ENCODE peak calls at places on chromosome 5, in nine cellular contexts. Z, W, B, U, V, M, H, S and P are unnamed samples.
A peak's percentile ranks its signal among the peaks of the same experiment; 100 is the strongest.

GRCh38 chr5:178287091-178287790 is 54.6 kb upstream of the PHYKPL start:
- DNase-seq in W (no peak), H (no peak), B (no peak), Z (no peak), U (no peak), M (no peak), V (no peak), S (no peak), P (no peak)

GRCh38 chr5:112420111-112420864 is 1.2 kb upstream of the EPB41L4A start:
- DNase-seq in H (peak; percentile 24), U (peak; percentile 22), W (peak; percentile 80), Z (peak; percentile 67), B (peak; percentile 76), V (peak; percentile 5), S (peak; percentile 88), M (peak; percentile 84), P (peak; percentile 34)

GRCh38 chr5:95382843-95383242 is 8.3 kb upstream of the FAM81B start:
- DNase-seq in H (no peak), W (no peak), U (no peak), V (no peak), M (no peak), S (no peak), B (no peak), Z (no peak), P (no peak)

GRCh38 chr5:52668544-52669185 is 119.1 kb upstream of the ITGA1 start:
- DNase-seq in W (no peak), Z (no peak), V (no peak), U (no peak), M (no peak), H (no peak), B (no peak), S (no peak), P (no peak)

GRCh38 chr5:93894471-93895354 is 153.3 kb upstream of the POU5F2 start:
- DNase-seq in V (peak; percentile 21), M (no peak), S (no peak), Z (peak; percentile 30), H (peak; percentile 18), B (peak; percentile 17), W (no peak), U (no peak), P (peak; percentile 27)

GRCh38 chr5:180589771-180590542 is 1.3 kb downstream of the SCGB3A1 start:
- DNase-seq in Z (no peak), M (no peak), H (no peak), V (no peak), S (no peak), U (no peak), W (no peak), B (no peak), P (no peak)

GRCh38 chr5:78050888-78051287 is 243.6 kb downstream of the AP3B1 start:
- DNase-seq in H (peak; percentile 46), M (no peak), W (no peak), S (no peak), U (no peak), Z (peak; percentile 28), B (peak; percentile 35), V (peak; percentile 80), P (no peak)

GRCh38 chr5:88675758-88676636 is 207.0 kb downstream of the MEF2C start:
- DNase-seq in M (peak; percentile 32), S (no peak), H (peak; percentile 18), U (no peak), V (peak; percentile 58), B (peak; percentile 49), W (no peak), Z (peak; percentile 54), P (no peak)

GRCh38 chr5:149261246-149261645 is 10.4 kb upstream of the AFAP1L1 start:
- DNase-seq in U (no peak), S (no peak), V (no peak), M (no peak), Z (no peak), B (no peak), W (no peak), H (no peak), P (no peak)

DNA sequence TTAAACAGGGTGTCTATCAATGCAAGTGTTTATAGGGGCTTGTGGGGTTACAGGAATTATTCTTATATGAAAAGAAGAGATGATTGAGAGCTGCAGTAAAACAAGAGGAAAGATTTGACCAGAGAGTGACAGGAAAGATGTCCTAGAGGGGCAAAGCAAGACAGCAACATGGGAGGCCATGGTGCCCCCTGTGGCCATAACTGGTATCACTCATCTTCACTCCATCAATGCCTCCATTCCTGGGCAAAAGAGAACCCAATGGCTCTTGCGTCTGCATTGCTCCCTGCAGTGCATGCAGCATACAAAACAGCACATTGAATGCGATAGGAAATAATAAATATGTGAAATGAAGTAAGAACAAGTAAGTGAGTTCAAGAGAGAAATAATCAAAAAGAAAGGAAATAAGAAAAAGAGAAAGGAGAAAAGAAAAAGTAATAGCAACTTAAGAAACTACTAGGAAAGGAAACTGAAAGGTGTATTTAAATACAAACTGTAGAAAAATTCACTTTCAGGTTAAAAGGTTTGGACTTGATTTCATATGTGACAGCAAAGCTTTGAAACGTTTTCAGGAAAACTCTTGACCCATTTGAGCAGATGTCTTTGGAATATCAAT is 206.6 kb downstream of the SEMA5A start:
- DNase-seq in W (no peak), S (no peak), U (no peak), H (no peak), B (no peak), M (peak; percentile 36), Z (peak; percentile 24), V (no peak), P (no peak)
- TF ChIP-seq CTCF in W (no peak), S (no peak), U (no peak), H (peak; percentile 49), B (peak; percentile 49), M (peak; percentile 58), Z (peak; percentile 56), V (peak; percentile 26), P (peak; percentile 54)

GRCh38 chr5:1097381-1097893 is 14.4 kb downstream of the SLC12A7 start:
- DNase-seq in Z (no peak), M (no peak), U (no peak), V (no peak), W (no peak), S (no peak), H (no peak), B (no peak), P (no peak)
- H3K4me3 ChIP-seq in Z (no peak overlapping the region), M (no peak overlapping the region), U (no peak overlapping the region), V (no peak overlapping the region), W (no peak overlapping the region), S (no peak overlapping the region), H (no peak overlapping the region), B (no peak overlapping the region), P (no peak overlapping the region)

DNA sequence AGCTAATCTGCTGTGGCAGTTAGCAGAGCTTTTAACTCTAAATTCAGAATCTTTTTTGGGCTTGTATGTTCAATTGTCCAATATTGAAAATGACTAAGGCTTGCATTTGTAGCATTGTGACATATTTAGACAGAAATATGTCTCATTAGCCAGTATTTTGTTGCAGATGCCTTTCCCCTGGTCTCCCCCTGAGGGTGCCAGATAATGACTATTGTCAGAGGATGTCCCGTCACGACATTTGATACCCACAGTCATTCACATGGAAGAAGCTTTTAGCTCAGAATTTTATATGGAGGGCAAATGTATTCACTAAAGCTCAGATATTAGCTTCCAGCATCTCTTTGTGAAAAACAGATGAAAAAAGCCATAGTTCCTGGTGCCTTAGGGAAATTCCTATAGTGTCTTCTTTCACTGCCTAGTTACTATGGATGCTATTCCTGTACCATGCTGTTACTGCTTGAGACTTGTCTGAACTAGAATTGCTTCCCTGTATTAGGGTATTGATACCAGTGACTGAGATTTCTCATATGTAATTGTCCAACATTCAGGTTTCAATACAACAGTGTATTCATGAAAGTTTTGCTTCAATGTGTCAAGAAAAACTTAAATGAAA is 96.2 kb downstream of the CCDC192 start:
- DNase-seq in U (no peak), H (no peak), V (no peak), B (no peak), S (no peak), W (no peak), Z (no peak), M (no peak), P (no peak)
- TF ChIP-seq CTCF in U (no peak), H (no peak), V (no peak), B (no peak), S (no peak), W (no peak), Z (no peak), M (no peak), P (no peak)

DNA sequence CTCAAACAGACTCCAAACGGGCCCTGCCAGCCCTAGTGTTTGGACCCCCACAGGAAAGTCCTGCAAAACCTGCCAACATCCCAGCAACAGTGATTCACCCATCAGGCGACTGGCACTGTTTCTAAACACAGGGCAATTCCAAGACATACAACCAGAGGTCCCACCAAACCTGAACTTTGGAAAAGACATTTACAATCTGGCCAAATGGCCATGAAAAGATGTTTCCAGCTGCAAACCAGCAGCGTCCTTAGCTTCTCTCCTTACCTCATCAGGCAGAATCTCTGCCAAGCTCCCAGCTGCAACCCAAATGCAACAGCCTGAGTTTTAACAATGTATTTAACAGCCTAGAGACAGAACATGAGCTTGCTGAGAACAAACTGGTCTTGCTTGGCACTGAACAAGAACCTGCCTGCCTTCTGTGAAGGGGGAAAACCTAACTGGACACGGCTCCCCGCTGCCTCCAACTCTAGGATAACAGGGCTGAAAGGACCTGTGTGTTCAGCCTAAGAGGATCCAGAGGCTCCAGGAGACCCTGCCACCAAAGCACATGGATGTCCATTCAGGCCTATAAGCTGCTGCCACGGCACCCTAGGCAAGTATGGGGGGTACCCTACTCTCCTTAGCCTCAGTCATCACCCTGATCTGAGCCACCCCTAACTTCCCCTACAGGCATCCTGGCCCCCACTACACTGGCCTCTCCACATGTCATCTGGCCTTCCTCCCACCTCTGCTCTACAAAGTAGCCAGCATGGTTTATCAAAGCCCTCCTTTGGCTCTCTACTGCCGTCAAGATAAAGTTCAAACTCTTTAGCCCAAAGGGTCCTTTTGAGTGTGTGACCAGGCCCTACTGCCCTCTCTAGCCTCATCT is 5.6 kb downstream of the P4HA2 start:
- DNase-seq in V (peak; percentile 87), Z (peak; percentile 83), M (no peak), H (peak; percentile 94), U (no peak), B (peak; percentile 81), W (peak; percentile 61), S (no peak), P (peak; percentile 99)
- H3K4me3 ChIP-seq in V (no peak overlapping the region), Z (no peak overlapping the region), M (no peak overlapping the region), H (no peak overlapping the region), U (no peak overlapping the region), B (no peak overlapping the region), W (no peak overlapping the region), S (no peak overlapping the region), P (peak overlapping the region; percentile 13)